ENCODE peak calls at places on chromosomes 12 and 14, in eight cellular contexts. P is A549, H is H9, K is endothelial cell of umbilical vein, Z is HepG2, I is neuronal stem cell, F is OCI-LY7, R is mesenchymal stem cell. C is an unnamed sample. For H3K4me1, the result is how much of the 10 kb centered on the place peaks cover.

GRCh38 chr14:75492832-75493579 is 29.3 kb upstream of the BATF start:
- DNase-seq in P (no peak), H (no peak), K (no peak), Z (no peak), R (no peak), F (no peak), I (no peak), C (no peak)

GRCh38 chr12:20000229-20000869 is 368.0 kb upstream of the PDE3A start:
- DNase-seq in I (no peak), P (no peak), R (peak), Z (no peak), F (no peak), H (no peak), K (peak), C (no peak)

GRCh38 chr14:91400696-91401095 is 16.9 kb downstream of the CCDC88C start:
- DNase-seq in H (no peak), Z (no peak), K (peak), P (no peak), R (no peak), F (no peak), I (no peak), C (no peak)

GRCh38 chr14:99497894-99498293 is 16.7 kb downstream of the CCNK start:
- DNase-seq in P (no peak), R (no peak), Z (no peak), K (no peak), F (no peak), H (no peak), I (no peak), C (no peak)

GRCh38 chr14:104101651-104102281 is 16.3 kb downstream of the ASPG start:
- DNase-seq in R (no peak), H (no peak), F (no peak), I (no peak), P (no peak), Z (no peak), K (no peak), C (no peak)

GRCh38 chr12:82047480-82047879 is 288.3 kb upstream of the PPFIA2 start:
- DNase-seq in I (no peak), P (no peak), R (no peak), Z (no peak), F (no peak), K (no peak), H (no peak), C (no peak)

GRCh38 chr12:19244312-19244711 is 114.8 kb downstream of the PLEKHA5 start:
- DNase-seq in H (no peak), K (no peak), F (no peak), P (no peak), R (no peak), I (no peak), Z (no peak), C (no peak)

GRCh38 chr12:108565976-108566375 is 3.6 kb downstream of the ISCU start:
- DNase-seq in K (peak), H (no peak), F (peak), R (peak), P (peak), I (no peak), Z (no peak), C (no peak)

GRCh38 chr12:110403975-110404675 is 617 bp upstream of the ANAPC7 start:
- DNase-seq in F (peak), Z (peak), P (peak), I (peak), H (peak), R (peak), K (peak), C (peak)

GRCh38 chr12:90773526-90773925 is 181.4 kb downstream of the CCER1 start:
- DNase-seq in R (no peak), F (no peak), K (no peak), I (no peak), H (no peak), P (no peak), Z (no peak), C (no peak)

GRCh38 chr14:81309511-81309910 is 88.8 kb upstream of the GTF2A1 start:
- DNase-seq in F (no peak), Z (no peak), H (no peak), K (no peak), P (no peak), R (no peak), I (no peak), C (no peak)

GRCh38 chr14:77859934-77860570 is 60.1 kb downstream of the ADCK1 start:
- DNase-seq in F (no peak), K (no peak), P (no peak), I (no peak), Z (no peak), R (no peak), H (no peak), C (no peak)

GRCh38 chr14:100129161-100129589 is 30.3 kb downstream of the DEGS2 start:
- DNase-seq in I (no peak), R (no peak), F (no peak), K (peak), H (no peak), P (no peak), Z (no peak), C (no peak)

GRCh38 chr12:132356686-132357622 is 27.6 kb upstream of the GALNT9 start:
- DNase-seq in I (no peak), R (no peak), K (peak), F (no peak), Z (no peak), H (peak), P (peak), C (peak)

GRCh38 chr14:70857499-70857895 is 48.2 kb upstream of the MAP3K9 start:
- DNase-seq in R (peak), I (no peak), K (no peak), P (no peak), Z (no peak), F (no peak), H (no peak), C (no peak)

GRCh38 chr12:22018860-22019259 is 27.2 kb upstream of the CMAS start:
- DNase-seq in Z (no peak), K (peak), F (no peak), H (no peak), I (no peak), R (no peak), P (no peak), C (no peak)

GRCh38 chr14:92615451-92615850 is 101.9 kb downstream of the RIN3 start:
- DNase-seq in K (no peak), H (no peak), I (no peak), P (no peak), R (no peak), Z (no peak), F (no peak), C (no peak)

GRCh38 chr12:21683115-21683514 is 25.5 kb upstream of the LDHB start:
- DNase-seq in Z (no peak), R (no peak), K (no peak), H (no peak), P (no peak), F (no peak), I (no peak), C (no peak)

GRCh38 chr12:76033116-76034001 is 1.8 kb upstream of the PHLDA1 start:
- DNase-seq in P (no peak), R (peak), F (no peak), H (no peak), K (peak), Z (no peak), I (no peak), C (peak)

GRCh38 chr14:104639889-104640548 is 35.4 kb upstream of the TMEM179 start:
- DNase-seq in K (peak), I (peak), F (peak), H (peak), R (peak), P (peak), Z (peak), C (peak)

GRCh38 chr12:114481200-114481535 is 75.2 kb upstream of the TBX5 start:
- DNase-seq in K (no peak), Z (no peak), I (no peak), P (no peak), H (peak), F (no peak), R (no peak), C (no peak)

GRCh38 chr14:99592933-99593753 is 10.9 kb downstream of the CCDC85C start:
- DNase-seq in K (no peak), H (no peak), I (no peak), P (no peak), R (no peak), Z (no peak), F (no peak), C (no peak)

GRCh38 chr14:102672410-102672960 is 80.0 kb downstream of the RCOR1 start:
- DNase-seq in K (no peak), R (no peak), P (no peak), Z (no peak), I (no peak), F (no peak), H (no peak), C (no peak)
- H3K4me2 ChIP-seq in K (no peak), R (no peak), P (no peak), Z (no peak), I (no peak), F (no peak), H (no peak), C (no peak)

GRCh38 chr12:54356951-54357356 is 7.3 kb downstream of the GPR84 start:
- DNase-seq in F (no peak), I (no peak), Z (no peak), K (no peak), R (peak), P (no peak), H (peak), C (no peak)

GRCh38 chr12:54357802-54358619 is 6.3 kb downstream of the GPR84 start:
- DNase-seq in R (peak), I (no peak), H (peak), Z (no peak), P (no peak), K (peak), F (peak), C (no peak)

GRCh38 chr12:54356228-54356627 is 8.1 kb downstream of the GPR84 start:
- DNase-seq in I (no peak), P (no peak), H (no peak), Z (no peak), R (peak), F (no peak), K (no peak), C (no peak)

GRCh38 chr12:54352891-54353874 is 11.1 kb downstream of the GPR84 start:
- DNase-seq in F (no peak), P (no peak), Z (no peak), H (peak), R (peak), K (no peak), I (peak), C (peak)

DNA sequence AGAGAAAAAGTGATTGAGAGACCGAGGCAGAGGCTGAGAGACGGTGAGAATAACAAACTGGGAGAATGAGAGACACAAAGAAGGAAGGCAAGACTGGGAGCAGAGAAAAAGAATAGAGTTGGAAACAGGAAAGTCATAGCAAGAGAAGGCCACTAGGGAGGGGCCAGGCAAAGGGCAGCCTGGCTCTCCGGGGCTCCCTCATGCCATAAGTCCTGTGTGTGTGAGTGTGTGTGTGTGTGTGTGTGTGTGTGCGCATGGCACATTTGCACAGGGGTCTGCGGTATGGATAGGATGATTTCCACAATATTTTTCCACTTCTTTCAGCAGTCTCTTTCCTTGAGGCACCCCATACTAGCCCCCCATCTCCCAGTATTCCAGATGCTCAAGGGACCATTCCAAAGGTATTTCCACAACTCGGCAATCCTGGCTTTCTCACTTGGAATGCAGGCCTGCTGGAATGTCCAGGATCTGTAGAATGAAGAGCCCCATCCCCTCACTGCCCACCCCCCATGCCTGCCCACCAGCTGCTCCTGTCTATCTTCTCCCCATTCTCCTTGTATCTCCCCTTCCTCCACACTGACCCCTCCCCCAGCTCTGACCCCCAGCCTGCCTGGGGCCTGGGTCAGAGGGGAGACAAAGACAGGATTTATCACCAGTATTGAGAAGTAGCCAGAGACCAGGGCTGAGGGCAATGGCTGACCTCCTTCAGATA is 9.0 kb downstream of the GPR84 start:
- DNase-seq in Z (no peak), H (peak), I (peak), P (no peak), K (no peak), F (no peak), R (no peak), C (no peak)
- H3K4me1 ChIP-seq in Z (half or more), H (under half), I (half or more), P (under half), K (under half), F (under half), R (under half), C (half or more)

DNA sequence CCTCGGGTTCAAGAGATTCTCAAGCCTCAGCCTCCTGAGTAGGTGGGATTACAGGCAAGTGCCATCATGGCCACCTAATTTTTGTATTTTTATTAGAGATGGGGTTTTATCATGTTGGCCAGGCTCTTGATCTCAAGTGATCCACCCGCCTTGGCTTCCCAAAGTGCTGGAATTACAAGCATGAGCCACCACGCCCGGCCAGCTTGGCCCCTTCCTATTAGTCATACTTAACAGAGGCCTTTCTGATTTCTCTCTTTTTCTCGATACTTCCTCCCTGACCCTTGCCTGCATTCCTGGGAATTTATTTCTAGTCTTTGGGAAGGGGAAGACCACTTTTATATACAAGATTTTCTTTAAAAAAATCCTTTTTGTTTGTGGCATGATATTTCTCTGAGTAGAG is 31.8 kb downstream of the KLRD1 start:
- DNase-seq in R (peak), H (no peak), I (no peak), Z (no peak), F (no peak), P (no peak), K (peak), C (no peak)
- H3K27ac ChIP-seq in R (peak), H (no peak), I (no peak), Z (no peak), F (no peak), P (peak), K (no peak), C (no peak)

GRCh38 chr12:6899837-6900519 is 4.6 kb upstream of the LRRC23 start:
- DNase-seq in Z (peak), R (peak), H (peak), F (no peak), I (no peak), K (peak), P (no peak), C (no peak)
- H3K4me2 ChIP-seq in Z (peak), R (no peak), H (no peak), F (no peak), I (no peak), K (no peak), P (no peak), C (no peak)

GRCh38 chr14:51533877-51534553 is 117.7 kb upstream of the FRMD6 start:
- DNase-seq in F (no peak), K (no peak), R (no peak), H (no peak), Z (no peak), I (no peak), P (no peak), C (no peak)

GRCh38 chr14:51533160-51533559 is 118.5 kb upstream of the FRMD6 start:
- DNase-seq in P (no peak), Z (no peak), R (peak), F (no peak), K (peak), H (no peak), I (no peak), C (no peak)

GRCh38 chr14:51534623-51535022 is 117.1 kb upstream of the FRMD6 start:
- DNase-seq in P (no peak), Z (peak), R (peak), K (peak), H (no peak), F (no peak), I (no peak), C (peak)

GRCh38 chr14:51538973-51539372 is 112.7 kb upstream of the FRMD6 start:
- DNase-seq in F (no peak), Z (no peak), H (no peak), K (no peak), P (no peak), R (no peak), I (no peak), C (no peak)

DNA sequence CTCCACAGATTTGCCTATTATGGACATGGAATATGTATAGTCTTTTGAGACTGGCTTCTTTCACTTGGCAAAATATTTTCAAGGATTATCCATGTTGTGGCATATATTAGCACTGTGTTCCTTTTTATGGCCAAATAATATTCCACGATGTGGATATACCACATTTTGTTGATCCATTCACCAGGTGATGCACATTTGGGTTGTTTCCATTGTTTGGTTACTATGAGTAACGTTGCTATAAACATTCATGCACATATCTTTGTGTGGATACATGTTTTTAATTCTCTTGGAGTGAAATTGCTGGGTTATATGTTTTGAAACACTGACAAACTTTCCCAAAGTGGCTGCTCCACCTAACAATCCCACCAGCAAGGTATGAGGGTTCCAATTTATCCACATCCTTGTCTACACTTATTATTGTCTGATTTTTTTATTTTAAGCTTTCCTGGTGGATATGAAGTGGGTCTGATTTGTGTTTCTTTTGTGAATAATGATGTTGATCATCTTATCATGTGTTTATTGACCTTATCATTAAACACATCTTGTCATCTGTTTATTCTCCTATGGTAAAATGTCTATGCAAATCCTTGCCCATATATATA is 116.2 kb upstream of the FRMD6 start:
- DNase-seq in Z (no peak), I (no peak), P (no peak), H (no peak), K (no peak), R (no peak), F (no peak), C (no peak)
- H3K4me1 ChIP-seq in Z (under half), I (under half), P (under half), H (under half), K (under half), R (under half), F (under half), C (under half)

GRCh38 chr12:112121780-112122565 is 3.4 kb upstream of the TRAFD1 start:
- DNase-seq in H (peak), Z (no peak), R (peak), F (no peak), K (no peak), I (no peak), P (peak), C (peak)
- H3K27ac ChIP-seq in H (no peak), Z (no peak), R (no peak), F (no peak), K (no peak), I (no peak), P (peak), C (peak)

GRCh38 chr14:54785778-54786160 is 116.9 kb downstream of the GCH1 start:
- DNase-seq in F (no peak), Z (no peak), P (no peak), K (no peak), I (no peak), H (no peak), R (no peak), C (no peak)

GRCh38 chr14:54786191-54786755 is 116.4 kb downstream of the GCH1 start:
- DNase-seq in K (no peak), H (no peak), I (no peak), F (no peak), P (no peak), R (no peak), Z (no peak), C (no peak)

GRCh38 chr14:54787263-54787662 is 115.4 kb downstream of the GCH1 start:
- DNase-seq in Z (no peak), R (no peak), H (no peak), P (no peak), K (no peak), I (no peak), F (no peak), C (no peak)

GRCh38 chr14:54785111-54785777 is 117.4 kb downstream of the GCH1 start:
- DNase-seq in R (no peak), H (no peak), Z (no peak), P (no peak), I (no peak), K (no peak), F (peak), C (no peak)

DNA sequence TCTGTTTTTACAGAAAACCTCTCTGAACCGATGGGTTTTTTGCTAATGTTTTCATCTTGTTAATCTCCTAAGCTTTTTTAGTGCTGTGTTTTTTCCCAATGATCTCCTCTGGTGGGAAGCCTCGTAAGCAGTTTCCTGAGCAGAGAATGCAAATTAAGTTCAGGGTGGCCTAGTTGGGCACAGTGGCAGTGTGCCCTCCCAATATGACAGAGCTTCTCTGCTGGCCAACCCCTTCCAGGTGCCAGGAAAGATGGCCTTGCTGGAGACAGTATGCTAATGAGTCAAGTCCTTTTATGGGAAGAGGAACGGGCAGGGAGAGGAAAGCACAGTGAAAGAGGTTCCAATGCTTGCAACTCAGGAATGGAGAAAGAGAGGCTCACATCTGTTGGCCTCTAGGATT is 115.8 kb downstream of the GCH1 start:
- DNase-seq in P (no peak), R (no peak), Z (no peak), K (no peak), F (no peak), H (no peak), I (no peak), C (no peak)
- H3K4me2 ChIP-seq in P (no peak), R (no peak), Z (no peak), K (no peak), F (peak), H (no peak), I (no peak), C (no peak)

DNA sequence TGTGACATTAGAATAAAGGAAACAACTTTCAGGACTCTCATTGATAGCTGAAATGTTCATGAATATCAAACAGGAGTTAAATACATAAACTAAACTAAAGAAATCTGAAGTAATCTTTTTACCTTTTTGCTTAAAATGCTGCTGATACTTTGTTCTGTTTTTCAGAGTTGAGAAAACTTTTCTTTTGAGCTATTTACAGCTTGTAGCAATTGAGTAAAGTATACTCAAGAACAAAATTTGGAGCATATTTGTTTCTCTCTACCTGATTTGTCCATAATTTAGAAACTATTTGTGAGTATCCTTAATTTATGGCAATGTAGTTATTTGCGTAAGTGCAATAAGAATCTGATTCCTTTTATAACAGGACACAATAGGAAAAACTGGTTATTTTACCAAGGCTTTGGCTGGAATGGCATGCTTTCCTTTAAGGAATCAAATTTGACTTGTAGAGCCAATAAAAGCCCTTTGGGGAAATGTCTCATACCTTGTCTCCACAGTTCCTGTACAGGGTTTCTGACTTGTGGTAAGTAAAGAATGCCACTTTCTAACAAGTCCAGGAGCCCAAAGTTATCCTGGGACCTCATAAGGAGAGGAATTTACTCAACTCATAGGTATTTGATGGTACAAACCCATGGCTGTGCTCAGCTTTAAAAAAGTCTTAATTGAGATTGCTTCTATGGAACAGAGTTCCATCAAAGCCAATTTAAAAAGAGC is 195.7 kb downstream of the TMEM117 start:
- DNase-seq in R (no peak), K (no peak), P (no peak), Z (no peak), F (peak), H (no peak), I (no peak), C (no peak)
- H3K4me1 ChIP-seq in R (under half), K (under half), P (under half), Z (under half), F (under half), H (under half), I (under half), C (under half)